ENCODE peak calls at places on chromosomes 13 and 19, in six cellular contexts. N is body of pancreas; I is tibial nerve; Y is left lung; C is adrenal gland; J is CD8-positive, alpha-beta memory T cell. M is an unnamed sample.

GRCh38 chr13:83219832-83220231 is 662.4 kb downstream of the SLITRK1 start:
- DNase-seq in N (no peak), I (no peak), Y (no peak), C (no peak), J (no peak), M (no peak)

GRCh38 chr19:30160426-30160825 is 211.8 kb upstream of the ZNF536 start:
- DNase-seq in N (no peak), I (no peak), Y (no peak), C (no peak), J (no peak), M (no peak)

GRCh38 chr19:35000647-35001501 is 751 bp downstream of the GRAMD1A start:
- DNase-seq in N (peak), I (no peak), Y (no peak), C (peak), J (peak), M (no peak)

GRCh38 chr19:10749435-10750384 is 31.8 kb downstream of the DNM2 start:
- DNase-seq in N (peak), I (no peak), Y (peak), C (no peak), J (no peak), M (no peak)

GRCh38 chr19:42111811-42112210 is 20.4 kb downstream of the POU2F2 start:
- DNase-seq in N (no peak), I (no peak), Y (no peak), C (no peak), J (no peak), M (no peak)

GRCh38 chr19:49891393-49891792 is 5.3 kb downstream of the IL4I1 start:
- DNase-seq in N (no peak), I (no peak), Y (no peak), C (no peak), J (no peak), M (no peak)

GRCh38 chr19:15022752-15023151 is 26.5 kb upstream of the CASP14 start:
- DNase-seq in N (peak), I (no peak), Y (no peak), C (no peak), J (no peak), M (no peak)

GRCh38 chr13:51588406-51588949 is 4.2 kb downstream of the WDFY2 start:
- DNase-seq in N (no peak), I (no peak), Y (no peak), C (no peak), J (no peak), M (no peak)

GRCh38 chr13:43663474-43664090 is 123.2 kb downstream of the ENOX1 start:
- DNase-seq in N (no peak), I (no peak), Y (no peak), C (no peak), J (no peak), M (no peak)

GRCh38 chr13:71611292-71611691 is 255.7 kb downstream of the DACH1 start:
- DNase-seq in N (no peak), I (no peak), Y (no peak), C (no peak), J (no peak), M (no peak)

GRCh38 chr19:21463449-21464105 is 41.8 kb upstream of the ZNF429 start:
- DNase-seq in N (peak), I (no peak), Y (peak), C (peak), J (no peak), M (peak)

GRCh38 chr13:114115191-114115671 is 17.2 kb downstream of the RASA3 start:
- DNase-seq in N (peak), I (peak), Y (peak), C (peak), J (no peak), M (no peak)

GRCh38 chr13:74930402-74931165 is 551.4 kb downstream of the TBC1D4 start:
- DNase-seq in N (no peak), I (no peak), Y (no peak), C (no peak), J (no peak), M (no peak)

GRCh38 chr19:53871448-53871847 is 3.8 kb downstream of the MYADM start:
- DNase-seq in N (no peak), I (no peak), Y (no peak), C (no peak), J (no peak), M (no peak)

GRCh38 chr19:49489601-49490167 is 2.3 kb downstream of the RPL13A start:
- DNase-seq in N (no peak), I (no peak), Y (no peak), C (no peak), J (peak), M (no peak)

GRCh38 chr13:92976657-92977056 is 249.9 kb upstream of the GPC6 start:
- DNase-seq in N (no peak), I (no peak), Y (no peak), C (no peak), J (no peak), M (no peak)

GRCh38 chr19:6730153-6730804 is 7.1 kb downstream of the GPR108 start:
- DNase-seq in N (peak), I (peak), Y (peak), C (peak), J (no peak), M (peak)

GRCh38 chr13:89490661-89491060 is 1819.5 kb downstream of the SLITRK5 start:
- DNase-seq in N (no peak), I (no peak), Y (no peak), C (no peak), J (no peak), M (no peak)

GRCh38 chr13:110561335-110562033 is at the start of gene RAB20:
- DNase-seq in N (peak), I (peak), Y (peak), C (peak), J (peak), M (peak)

GRCh38 chr13:110610955-110611595 is 4.3 kb upstream of the NAXD start:
- DNase-seq in N (no peak), I (no peak), Y (no peak), C (no peak), J (no peak), M (no peak)

GRCh38 chr19:8248348-8249328 is 39.5 kb downstream of the CERS4 start:
- DNase-seq in N (no peak), I (no peak), Y (no peak), C (no peak), J (no peak), M (no peak)

GRCh38 chr19:54026656-54027055 is 35.2 kb downstream of the CACNG6 start:
- DNase-seq in N (no peak), I (no peak), Y (no peak), C (no peak), J (no peak), M (no peak)

GRCh38 chr19:17255150-17255621 is 9.4 kb downstream of the USHBP1 start:
- DNase-seq in N (peak), I (no peak), Y (peak), C (no peak), J (no peak), M (no peak)

GRCh38 chr19:47111081-47111589 is 2.4 kb downstream of the ZC3H4 start:
- DNase-seq in N (peak), I (no peak), Y (peak), C (peak), J (peak), M (peak)

GRCh38 chr19:52923782-52924593 is 760 bp upstream of the ZNF888 start:
- DNase-seq in N (peak), I (no peak), Y (peak), C (peak), J (no peak), M (peak)

GRCh38 chr13:94550030-94550738 is 45.8 kb downstream of the TGDS start:
- DNase-seq in N (no peak), I (no peak), Y (no peak), C (no peak), J (no peak), M (no peak)

GRCh38 chr13:49376121-49376520 is 67.7 kb downstream of the CAB39L start:
- DNase-seq in N (no peak), I (no peak), Y (no peak), C (no peak), J (no peak), M (no peak)

GRCh38 chr19:6654347-6655310 is 15.3 kb downstream of the TNFSF14 start:
- DNase-seq in N (no peak), I (no peak), Y (no peak), C (no peak), J (peak), M (no peak)

DNA sequence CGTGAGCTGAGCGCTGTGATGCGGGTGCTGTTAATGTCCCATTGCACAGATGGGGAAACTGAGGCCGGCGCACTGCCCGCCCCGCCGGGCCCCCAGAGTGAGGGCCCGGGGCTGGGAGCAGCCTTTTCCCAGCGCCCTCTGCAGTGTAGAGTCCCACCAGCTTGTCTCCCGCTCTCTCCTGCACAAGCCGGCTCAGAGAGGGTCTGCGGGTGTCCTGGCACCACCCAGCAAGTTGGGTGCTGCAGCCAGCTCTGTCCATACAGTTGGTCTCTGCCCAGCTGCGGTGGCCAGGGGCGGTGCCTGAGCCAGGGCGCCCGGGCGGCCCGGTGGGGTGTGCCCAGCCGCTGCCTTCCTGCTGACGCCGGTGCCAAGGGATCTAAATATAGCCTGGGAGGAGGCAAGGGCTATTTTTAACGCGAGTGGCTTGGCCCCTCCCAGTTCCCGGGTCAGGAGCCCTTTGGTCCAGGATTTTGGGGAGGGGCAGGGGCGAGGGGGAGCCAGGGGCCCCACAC is 19.3 kb downstream of the GADD45B start:
- DNase-seq in N (peak), I (peak), Y (peak), C (peak), J (peak), M (peak)
- H3K27ac ChIP-seq in N (peak), I (peak), Y (peak), C (peak), J (peak), M (no peak)

GRCh38 chr19:33509774-33510173 is 11.8 kb downstream of the PEPD start:
- DNase-seq in N (no peak), I (no peak), Y (no peak), C (no peak), J (no peak), M (no peak)
- H3K27ac ChIP-seq in N (no peak), I (no peak), Y (no peak), C (peak), J (no peak), M (no peak)

DNA sequence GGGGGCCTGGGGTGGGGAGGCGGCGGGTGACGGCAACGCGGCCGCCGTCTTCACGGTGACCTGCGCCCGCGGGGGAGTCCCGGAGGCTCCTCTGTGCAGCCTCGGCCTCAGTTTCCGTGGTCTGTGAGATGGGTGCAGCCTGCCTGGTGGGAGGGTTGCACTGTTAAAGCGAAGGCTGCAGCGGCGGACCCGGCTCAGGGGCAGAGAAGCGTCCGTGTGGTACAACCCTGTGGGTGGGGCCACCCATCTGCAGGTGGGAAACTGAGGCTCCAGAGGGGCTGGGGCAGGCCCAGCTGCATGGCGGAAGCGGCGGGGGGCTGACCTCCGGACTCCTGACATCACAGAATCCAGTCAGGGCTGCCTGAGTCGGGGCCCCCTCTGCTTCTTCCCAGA is 473 bp downstream of the FGF22 start:
- DNase-seq in N (no peak), I (no peak), Y (no peak), C (no peak), J (no peak), M (no peak)
- H3K27ac ChIP-seq in N (no peak), I (peak), Y (no peak), C (peak), J (no peak), M (peak)

GRCh38 chr13:99046851-99047250 is 69.0 kb upstream of the DOCK9 start:
- DNase-seq in N (no peak), I (no peak), Y (no peak), C (no peak), J (no peak), M (no peak)
- H3K27ac ChIP-seq in N (no peak), I (peak), Y (peak), C (peak), J (peak), M (no peak)

DNA sequence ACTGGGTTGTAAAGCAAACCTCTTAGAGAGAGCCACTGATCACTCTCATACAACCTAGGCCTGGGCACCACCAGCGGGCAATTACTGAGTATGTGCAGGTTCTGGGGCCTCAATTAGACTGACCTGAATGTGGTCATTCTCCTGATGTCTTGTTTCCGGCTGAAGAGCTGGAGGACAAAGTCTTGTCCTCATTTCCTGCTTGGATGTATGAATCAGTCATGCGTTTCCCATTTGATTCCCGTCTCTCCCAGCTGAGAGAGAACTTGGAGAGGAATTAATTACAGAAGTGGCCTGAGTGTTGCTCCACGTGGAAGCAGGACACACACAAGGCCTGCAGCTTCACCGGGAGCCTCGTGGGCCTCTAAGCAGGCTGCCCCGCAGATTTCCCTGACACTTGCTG is 799.3 kb upstream of the ARGLU1 start:
- DNase-seq in N (no peak), I (no peak), Y (no peak), C (no peak), J (no peak), M (no peak)
- H3K27ac ChIP-seq in N (no peak), I (no peak), Y (no peak), C (no peak), J (no peak), M (no peak)

GRCh38 chr13:77740931-77741586 is 43.6 kb downstream of the SLAIN1 start:
- DNase-seq in N (no peak), I (no peak), Y (no peak), C (no peak), J (no peak), M (peak)

GRCh38 chr13:77745784-77746183 is 48.3 kb downstream of the SLAIN1 start:
- DNase-seq in N (no peak), I (no peak), Y (no peak), C (no peak), J (no peak), M (no peak)

GRCh38 chr13:77741587-77741972 is 44.1 kb downstream of the SLAIN1 start:
- DNase-seq in N (no peak), I (no peak), Y (no peak), C (no peak), J (no peak), M (no peak)

GRCh38 chr13:77737583-77738200 is 40.2 kb downstream of the SLAIN1 start:
- DNase-seq in N (no peak), I (no peak), Y (no peak), C (no peak), J (no peak), M (no peak)

GRCh38 chr13:77740097-77740496 is 42.6 kb downstream of the SLAIN1 start:
- DNase-seq in N (no peak), I (no peak), Y (no peak), C (no peak), J (no peak), M (no peak)
- H3K27ac ChIP-seq in N (no peak), I (no peak), Y (no peak), C (no peak), J (no peak), M (peak)

M was measured in substantia nigra.